ENCODE peak calls at places on chromosomes 16 and 17, in eight cellular contexts. W is substantia nigra; Y is stimulated activated CD8-positive, alpha-beta memory T cell treated with anti-CD3 and anti-CD28 coated beads, Interleukin-7, amount 100 ng/mL, for 4 hours; F is neural progenitor cell; N is neural crest cell; G is nephron progenitor cell; E is mucosa of gallbladder; R is iris pigment epithelial cell. P is an unnamed sample.

GRCh38 chr17:74814453-74814852 is 38.3 kb upstream of the NAT9 start:
- DNase-seq in W (no peak), Y (no peak), F (no peak), N (no peak), G (no peak), E (no peak), R (no peak), P (no peak)

GRCh38 chr17:66952031-66952524 is 12.4 kb upstream of the CACNG4 start:
- DNase-seq in W (no peak), Y (no peak), F (peak), N (no peak), G (no peak), E (peak), R (peak), P (peak)

GRCh38 chr16:56910114-56910511 is 21.8 kb upstream of the HERPUD1 start:
- DNase-seq in W (no peak), Y (no peak), F (no peak), N (no peak), G (no peak), E (no peak), R (no peak), P (no peak)

GRCh38 chr17:17823433-17824118 is 13.2 kb downstream of the SREBF1 start:
- DNase-seq in W (peak), Y (peak), F (peak), N (peak), G (peak), E (peak), R (peak), P (peak)

GRCh38 chr16:6356881-6357280 is 975.8 kb upstream of the RBFOX1 start:
- DNase-seq in W (no peak), Y (no peak), F (no peak), N (no peak), G (no peak), E (no peak), R (no peak), P (no peak)

GRCh38 chr17:81037026-81037782 is 2.3 kb downstream of the BAIAP2 start:
- DNase-seq in W (no peak), Y (no peak), F (no peak), N (no peak), G (no peak), E (peak), R (no peak), P (no peak)

GRCh38 chr16:2856061-2856670 is 1.8 kb downstream of the PRSS22 start:
- DNase-seq in W (no peak), Y (no peak), F (no peak), N (no peak), G (peak), E (no peak), R (no peak), P (peak)

GRCh38 chr17:74994440-74994839 is 7.0 kb downstream of the CDR2L start:
- DNase-seq in W (no peak), Y (no peak), F (no peak), N (no peak), G (no peak), E (no peak), R (peak), P (no peak)

GRCh38 chr17:75635610-75636202 is 2.5 kb downstream of the SMIM5 start:
- DNase-seq in W (peak), Y (no peak), F (no peak), N (no peak), G (no peak), E (peak), R (no peak), P (no peak)

GRCh38 chr17:56274491-56274890 is 121.2 kb downstream of the ANKFN1 start:
- DNase-seq in W (no peak), Y (no peak), F (no peak), N (no peak), G (no peak), E (no peak), R (no peak), P (no peak)

GRCh38 chr17:64682261-64683181 is 20.4 kb upstream of the SMURF2 start:
- DNase-seq in W (no peak), Y (no peak), F (no peak), N (no peak), G (no peak), E (no peak), R (peak), P (peak)

GRCh38 chr17:71168083-71168741 is 952.6 kb upstream of the SOX9 start:
- DNase-seq in W (no peak), Y (no peak), F (no peak), N (no peak), G (no peak), E (no peak), R (no peak), P (no peak)

GRCh38 chr17:77337150-77337549 is 196.4 kb downstream of the SEC14L1 start:
- DNase-seq in W (no peak), Y (no peak), F (no peak), N (no peak), G (no peak), E (no peak), R (no peak), P (no peak)

GRCh38 chr17:522912-523311 is 170.3 kb upstream of the RPH3AL start:
- DNase-seq in W (no peak), Y (no peak), F (peak), N (peak), G (no peak), E (no peak), R (no peak), P (no peak)

P was measured in HCEC 1CT.